ENCODE peak calls at places on chromosome 7, in six cellular contexts. Z, E, O, N, U and Y are unnamed samples.

GRCh38 chr7:70607281-70607680 is 524.7 kb upstream of the GALNT17 start:
- DNase-seq in E (no peak), O (no peak), N (no peak), Z (no peak), U (no peak), Y (no peak)

GRCh38 chr7:121504478-121504877 is 108.4 kb upstream of the FAM3C start:
- DNase-seq in N (peak; percentile 88), U (peak; percentile 81), E (peak; percentile 62), O (no peak), Z (no peak), Y (no peak)

GRCh38 chr7:104328308-104328969 is at the start of gene LHFPL3:
- DNase-seq in Z (no peak), E (no peak), N (peak; percentile 6), O (no peak), U (peak; percentile 10), Y (no peak)

GRCh38 chr7:6395898-6396582 is 51.7 kb downstream of the DAGLB start:
- DNase-seq in U (no peak), N (no peak), O (no peak), Z (no peak), E (no peak), Y (no peak)

GRCh38 chr7:18607025-18607424 is 111.5 kb downstream of the HDAC9 start:
- DNase-seq in E (no peak), Z (no peak), N (no peak), U (no peak), O (no peak), Y (no peak)

GRCh38 chr7:89060234-89060633 is 264.7 kb upstream of the TEX47 start:
- DNase-seq in N (no peak), O (no peak), E (no peak), Z (no peak), U (no peak), Y (no peak)

GRCh38 chr7:95545007-95545615 is 51.2 kb downstream of the PDK4 start:
- DNase-seq in Z (no peak), N (peak; percentile 82), O (no peak), U (peak; percentile 82), E (peak; percentile 68), Y (no peak)

GRCh38 chr7:127954371-127954770 is 76.9 kb downstream of the LRRC4 start:
- DNase-seq in O (no peak), E (no peak), Z (no peak), N (no peak), U (no peak), Y (no peak)

GRCh38 chr7:617614-618538 is 98.2 kb upstream of the PDGFA start:
- DNase-seq in U (peak; percentile 55), E (no peak), N (no peak), Z (no peak), O (no peak), Y (no peak)

GRCh38 chr7:124536156-124536762 is 229.3 kb downstream of the GPR37 start:
- DNase-seq in Z (no peak), U (no peak), O (no peak), E (no peak), N (no peak), Y (no peak)

GRCh38 chr7:82194011-82194410 is 249.6 kb downstream of the CACNA2D1 start:
- DNase-seq in Z (no peak), O (no peak), U (no peak), N (peak; percentile 54), E (peak; percentile 45), Y (no peak)

GRCh38 chr7:116393654-116394053 is 105.9 kb upstream of the CAV2 start:
- DNase-seq in Z (no peak), O (no peak), U (no peak), E (no peak), N (peak; percentile 32), Y (no peak)

GRCh38 chr7:151483700-151483960 is 36.1 kb downstream of the RHEB start:
- DNase-seq in E (no peak), O (no peak), N (no peak), U (no peak), Z (no peak), Y (no peak)

GRCh38 chr7:68730871-68731403 is 867.3 kb upstream of the AUTS2 start:
- DNase-seq in O (no peak), E (no peak), Z (no peak), U (peak; percentile 20), N (no peak), Y (no peak)

GRCh38 chr7:155584763-155585531 is 38.6 kb upstream of the CNPY1 start:
- DNase-seq in N (peak; percentile 50), U (peak; percentile 49), Z (no peak), E (no peak), O (no peak), Y (no peak)

GRCh38 chr7:147078324-147078723 is 961.7 kb downstream of the CNTNAP2 start:
- DNase-seq in E (no peak), N (no peak), O (no peak), U (no peak), Z (no peak), Y (no peak)

GRCh38 chr7:101550641-101551531 is 78.2 kb downstream of the MYL10 start:
- DNase-seq in N (peak; percentile 9), O (no peak), E (no peak), Z (no peak), U (no peak), Y (no peak)

GRCh38 chr7:46880508-46881196 is 701.3 kb downstream of the TNS3 start:
- DNase-seq in E (no peak), N (no peak), O (peak; percentile 17), Z (no peak), U (no peak), Y (no peak)

GRCh38 chr7:112238330-112238729 is 31.8 kb downstream of the ZNF277 start:
- DNase-seq in N (no peak), U (no peak), E (no peak), Z (no peak), O (no peak), Y (no peak)

GRCh38 chr7:33722383-33723096 is 182.8 kb upstream of the BMPER start:
- DNase-seq in N (peak; percentile 91), Z (no peak), U (peak; percentile 73), E (peak; percentile 61), O (no peak), Y (peak; percentile 7)

GRCh38 chr7:34756691-34757090 is 98.7 kb downstream of the NPSR1 start:
- DNase-seq in U (no peak), O (no peak), E (no peak), Z (no peak), N (no peak), Y (peak; percentile 55)

GRCh38 chr7:101924171-101924570 is 106.7 kb downstream of the CUX1 start:
- DNase-seq in Z (peak; percentile 1), N (peak; percentile 41), E (peak; percentile 78), U (no peak), O (no peak), Y (no peak)

GRCh38 chr7:69782917-69783684 is 184.8 kb downstream of the AUTS2 start:
- DNase-seq in Z (no peak), O (no peak), E (no peak), N (peak; percentile 90), U (peak; percentile 41), Y (peak; percentile 45)

GRCh38 chr7:27143022-27143949 is at the start of gene HOXA5:
- DNase-seq in O (peak; percentile 48), N (peak; percentile 40), U (no peak), Z (no peak), E (peak; percentile 97), Y (no peak)

GRCh38 chr7:51633006-51633405 is 316.4 kb upstream of the COBL start:
- DNase-seq in E (no peak), N (no peak), U (no peak), Z (no peak), O (no peak), Y (no peak)

GRCh38 chr7:75723444-75723843 is 15.3 kb downstream of the HIP1 start:
- DNase-seq in N (no peak), O (no peak), Z (no peak), E (no peak), U (no peak), Y (no peak)

GRCh38 chr7:153934629-153935028 is 117.6 kb upstream of the DPP6 start:
- DNase-seq in O (no peak), Z (no peak), E (no peak), U (no peak), N (no peak), Y (no peak)

GRCh38 chr7:1844336-1844955 is 174.4 kb downstream of the ELFN1 start:
- DNase-seq in E (no peak), Z (no peak), N (no peak), O (no peak), U (no peak), Y (no peak)

GRCh38 chr7:137970263-137970975 is 31.5 kb downstream of the CREB3L2 start:
- DNase-seq in E (peak; percentile 73), Z (no peak), U (peak; percentile 58), O (no peak), N (peak; percentile 88), Y (no peak)